ENCODE peak calls at places on chromosomes 7 and 10, in six cellular contexts. S, J, L, A, X and K are unnamed samples.
A peak's percentile ranks its signal among the peaks of the same experiment; 100 is the strongest.

GRCh38 chr7:82018226-82018625 is 248.4 kb upstream of the HGF start:
- DNase-seq in A (no peak), X (no peak), S (no peak), L (no peak), J (no peak), K (no peak)

GRCh38 chr10:31134303-31134928 is 102.8 kb upstream of the ZNF438 start:
- DNase-seq in S (peak; percentile 93), J (no peak), X (no peak), A (peak; percentile 36), L (no peak), K (peak; percentile 14)

GRCh38 chr7:131557521-131558385 is 1.3 kb upstream of the PODXL start:
- DNase-seq in S (peak; percentile 47), L (no peak), A (peak; percentile 58), J (no peak), X (no peak), K (no peak)

GRCh38 chr10:90047243-90047729 is 345.9 kb downstream of the KIF20B start:
- DNase-seq in X (no peak), L (no peak), A (no peak), J (no peak), S (no peak), K (no peak)

GRCh38 chr10:103793920-103794883 is 61.2 kb downstream of the SH3PXD2A start:
- DNase-seq in J (peak; percentile 41), L (no peak), A (peak; percentile 14), X (no peak), S (no peak), K (no peak)

GRCh38 chr7:76326646-76327233 is 24.3 kb downstream of the HSPB1 start:
- DNase-seq in X (no peak), S (peak; percentile 54), A (no peak), L (no peak), J (no peak), K (no peak)

GRCh38 chr7:38801786-38802185 is 107.2 kb downstream of the VPS41 start:
- DNase-seq in S (no peak), J (no peak), X (no peak), L (no peak), A (no peak), K (no peak)

GRCh38 chr10:33129181-33129928 is 171.3 kb upstream of the ITGB1 start:
- DNase-seq in A (no peak), S (peak; percentile 74), L (no peak), X (no peak), J (no peak), K (no peak)

GRCh38 chr10:3668961-3669330 is 116.1 kb downstream of the KLF6 start:
- DNase-seq in L (no peak), J (no peak), S (no peak), A (no peak), X (no peak), K (no peak)

GRCh38 chr7:83306487-83306886 is 143.8 kb upstream of the PCLO start:
- DNase-seq in S (peak; percentile 11), X (no peak), A (no peak), L (no peak), J (no peak), K (no peak)

GRCh38 chr10:101903827-101904520 is 60.4 kb upstream of the KCNIP2 start:
- DNase-seq in L (no peak), J (no peak), A (no peak), S (no peak), X (no peak), K (no peak)

GRCh38 chr10:26488344-26488743 is 50.2 kb downstream of the APBB1IP start:
- DNase-seq in S (peak; percentile 97), A (no peak), J (no peak), L (no peak), X (no peak), K (peak; percentile 67)

GRCh38 chr7:37342665-37343471 is 105.8 kb downstream of the ELMO1 start:
- DNase-seq in A (peak; percentile 10), L (peak; percentile 52), J (no peak), X (no peak), S (no peak), K (no peak)

GRCh38 chr10:5665380-5666323 is 743 bp downstream of the ASB13 start:
- DNase-seq in S (peak; percentile 46), L (no peak), X (no peak), A (no peak), J (peak; percentile 82), K (no peak)

GRCh38 chr7:1708640-1709249 is 38.7 kb downstream of the ELFN1 start:
- DNase-seq in A (no peak), S (no peak), L (no peak), X (no peak), J (peak; percentile 37), K (no peak)

GRCh38 chr7:151375530-151376217 is 34.1 kb downstream of the NUB1 start:
- DNase-seq in L (no peak), A (no peak), S (no peak), J (no peak), X (no peak), K (no peak)

GRCh38 chr7:156177396-156178055 is 365.3 kb upstream of the SHH start:
- DNase-seq in J (no peak), L (no peak), A (no peak), X (no peak), S (no peak), K (no peak)

GRCh38 chr10:34762603-34763299 is 52.3 kb downstream of the PARD3 start:
- DNase-seq in S (peak; percentile 24), J (no peak), X (no peak), L (no peak), A (no peak), K (no peak)

GRCh38 chr10:114917927-114918672 is 19.9 kb upstream of the TRUB1 start:
- DNase-seq in X (peak; percentile 5), S (peak; percentile 57), J (no peak), A (no peak), L (no peak), K (peak; percentile 2)

GRCh38 chr7:31687024-31687423 is at the start of gene PPP1R17:
- DNase-seq in J (no peak), X (no peak), S (no peak), A (peak; percentile 39), L (no peak), K (no peak)

GRCh38 chr7:70698219-70698832 is 433.6 kb upstream of the GALNT17 start:
- DNase-seq in X (no peak), L (no peak), S (peak; percentile 75), A (peak; percentile 43), J (no peak), K (no peak)

GRCh38 chr7:134693256-134693655 is 46.6 kb downstream of the BPGM start:
- DNase-seq in X (peak; percentile 90), J (peak; percentile 90), S (peak; percentile 96), A (no peak), L (no peak), K (peak; percentile 65)

GRCh38 chr7:3712841-3713240 is 411.8 kb downstream of the SDK1 start:
- DNase-seq in A (no peak), L (no peak), X (no peak), S (no peak), J (no peak), K (no peak)

GRCh38 chr7:21108182-21108581 is 319.7 kb upstream of the SP4 start:
- DNase-seq in L (no peak), S (no peak), A (no peak), X (no peak), J (no peak), K (no peak)